ENCODE peak calls at places on chromosomes 6 and 20, in eight cellular contexts. One of them, this sample, is unnamed.

GRCh38 chr20:23085415-23086055 is 589 bp downstream of the CD93 start:
- DNase-seq in EL: no peak
- DNase-seq in activated naive CD8-positive, alpha-beta T cell treated with anti-CD3 and anti-CD28 coated beads for 36 hours: no peak
- DNase-seq in cardiac muscle cell: no peak
- DNase-seq in psoas muscle: no peak
- DNase-seq in NAMALWA: no peak
- DNase-seq in HuH-7: no peak
- DNase-seq in GM23248: no peak
- DNase-seq in this sample: no peak

GRCh38 chr20:36951977-36952738 is 650 bp upstream of the SAMHD1 start:
- DNase-seq in EL: no peak
- DNase-seq in activated naive CD8-positive, alpha-beta T cell treated with anti-CD3 and anti-CD28 coated beads for 36 hours: no peak
- DNase-seq in cardiac muscle cell: no peak
- DNase-seq in psoas muscle: no peak
- DNase-seq in NAMALWA: no peak
- DNase-seq in HuH-7: no peak
- DNase-seq in GM23248: no peak
- DNase-seq in this sample: peak

GRCh38 chr20:51763965-51764602 is 4.1 kb downstream of the ATP9A start:
- DNase-seq in EL: no peak
- DNase-seq in activated naive CD8-positive, alpha-beta T cell treated with anti-CD3 and anti-CD28 coated beads for 36 hours: no peak
- DNase-seq in cardiac muscle cell: peak
- DNase-seq in psoas muscle: no peak
- DNase-seq in NAMALWA: no peak
- DNase-seq in HuH-7: no peak
- DNase-seq in GM23248: peak
- DNase-seq in this sample: no peak

GRCh38 chr6:43627008-43627825 is 1.8 kb downstream of the GTPBP2 start:
- DNase-seq in EL: peak
- DNase-seq in activated naive CD8-positive, alpha-beta T cell treated with anti-CD3 and anti-CD28 coated beads for 36 hours: no peak
- DNase-seq in cardiac muscle cell: peak
- DNase-seq in psoas muscle: peak
- DNase-seq in NAMALWA: peak
- DNase-seq in HuH-7: peak
- DNase-seq in GM23248: peak
- DNase-seq in this sample: peak

GRCh38 chr6:110529907-110530306 is 53.5 kb upstream of the SLC22A16 start:
- DNase-seq in EL: peak
- DNase-seq in activated naive CD8-positive, alpha-beta T cell treated with anti-CD3 and anti-CD28 coated beads for 36 hours: no peak
- DNase-seq in cardiac muscle cell: no peak
- DNase-seq in psoas muscle: no peak
- DNase-seq in NAMALWA: no peak
- DNase-seq in HuH-7: no peak
- DNase-seq in GM23248: peak
- DNase-seq in this sample: no peak

GRCh38 chr6:11094411-11094851 is 797 bp downstream of the SMIM13 start:
- DNase-seq in EL: peak
- DNase-seq in activated naive CD8-positive, alpha-beta T cell treated with anti-CD3 and anti-CD28 coated beads for 36 hours: peak
- DNase-seq in cardiac muscle cell: peak
- DNase-seq in psoas muscle: peak
- DNase-seq in NAMALWA: peak
- DNase-seq in HuH-7: peak
- DNase-seq in GM23248: peak
- DNase-seq in this sample: peak

GRCh38 chr6:4155848-4156466 is 20.6 kb upstream of the ECI2 start:
- DNase-seq in EL: peak
- DNase-seq in activated naive CD8-positive, alpha-beta T cell treated with anti-CD3 and anti-CD28 coated beads for 36 hours: peak
- DNase-seq in cardiac muscle cell: peak
- DNase-seq in psoas muscle: peak
- DNase-seq in NAMALWA: peak
- DNase-seq in HuH-7: peak
- DNase-seq in GM23248: peak
- DNase-seq in this sample: peak

GRCh38 chr6:7137335-7138106 is 29.8 kb downstream of the RREB1 start:
- DNase-seq in EL: peak
- DNase-seq in activated naive CD8-positive, alpha-beta T cell treated with anti-CD3 and anti-CD28 coated beads for 36 hours: peak
- DNase-seq in cardiac muscle cell: peak
- DNase-seq in psoas muscle: peak
- DNase-seq in NAMALWA: peak
- DNase-seq in HuH-7: no peak
- DNase-seq in GM23248: peak
- DNase-seq in this sample: peak

GRCh38 chr20:48215536-48215935 is 430.3 kb upstream of the SULF2 start:
- DNase-seq in EL: no peak
- DNase-seq in activated naive CD8-positive, alpha-beta T cell treated with anti-CD3 and anti-CD28 coated beads for 36 hours: no peak
- DNase-seq in cardiac muscle cell: peak
- DNase-seq in psoas muscle: no peak
- DNase-seq in NAMALWA: no peak
- DNase-seq in HuH-7: no peak
- DNase-seq in GM23248: no peak
- DNase-seq in this sample: no peak

GRCh38 chr6:158131926-158132325 is 36.1 kb downstream of the SERAC1 start:
- DNase-seq in EL: peak
- DNase-seq in activated naive CD8-positive, alpha-beta T cell treated with anti-CD3 and anti-CD28 coated beads for 36 hours: peak
- DNase-seq in cardiac muscle cell: peak
- DNase-seq in psoas muscle: no peak
- DNase-seq in NAMALWA: peak
- DNase-seq in HuH-7: peak
- DNase-seq in GM23248: peak
- DNase-seq in this sample: peak

GRCh38 chr6:155085582-155086253 is 90.6 kb downstream of the TIAM2 start:
- DNase-seq in EL: no peak
- DNase-seq in activated naive CD8-positive, alpha-beta T cell treated with anti-CD3 and anti-CD28 coated beads for 36 hours: no peak
- DNase-seq in cardiac muscle cell: no peak
- DNase-seq in psoas muscle: no peak
- DNase-seq in NAMALWA: no peak
- DNase-seq in HuH-7: peak
- DNase-seq in GM23248: peak
- DNase-seq in this sample: no peak

GRCh38 chr20:56249244-56249955 is 868 bp downstream of the MC3R start:
- DNase-seq in EL: peak
- DNase-seq in activated naive CD8-positive, alpha-beta T cell treated with anti-CD3 and anti-CD28 coated beads for 36 hours: peak
- DNase-seq in cardiac muscle cell: peak
- DNase-seq in psoas muscle: peak
- DNase-seq in NAMALWA: no peak
- DNase-seq in HuH-7: peak
- DNase-seq in GM23248: peak
- DNase-seq in this sample: peak

GRCh38 chr6:40436685-40437604 is 150.2 kb downstream of the LRFN2 start:
- DNase-seq in EL: peak
- DNase-seq in activated naive CD8-positive, alpha-beta T cell treated with anti-CD3 and anti-CD28 coated beads for 36 hours: no peak
- DNase-seq in cardiac muscle cell: peak
- DNase-seq in psoas muscle: no peak
- DNase-seq in NAMALWA: no peak
- DNase-seq in HuH-7: no peak
- DNase-seq in GM23248: peak
- DNase-seq in this sample: no peak

GRCh38 chr6:137654365-137654981 is 160.3 kb upstream of the OLIG3 start:
- DNase-seq in EL: no peak
- DNase-seq in activated naive CD8-positive, alpha-beta T cell treated with anti-CD3 and anti-CD28 coated beads for 36 hours: no peak
- DNase-seq in cardiac muscle cell: no peak
- DNase-seq in psoas muscle: no peak
- DNase-seq in NAMALWA: no peak
- DNase-seq in HuH-7: no peak
- DNase-seq in GM23248: no peak
- DNase-seq in this sample: no peak

GRCh38 chr6:105043979-105044378 is 87.1 kb downstream of the LIN28B start:
- DNase-seq in EL: no peak
- DNase-seq in activated naive CD8-positive, alpha-beta T cell treated with anti-CD3 and anti-CD28 coated beads for 36 hours: no peak
- DNase-seq in cardiac muscle cell: no peak
- DNase-seq in psoas muscle: no peak
- DNase-seq in NAMALWA: no peak
- DNase-seq in HuH-7: no peak
- DNase-seq in GM23248: no peak
- DNase-seq in this sample: no peak

GRCh38 chr20:62368629-62369507 is 1.8 kb upstream of the LAMA5 start:
- DNase-seq in EL: peak
- DNase-seq in activated naive CD8-positive, alpha-beta T cell treated with anti-CD3 and anti-CD28 coated beads for 36 hours: no peak
- DNase-seq in cardiac muscle cell: peak
- DNase-seq in psoas muscle: peak
- DNase-seq in NAMALWA: no peak
- DNase-seq in HuH-7: peak
- DNase-seq in GM23248: peak
- DNase-seq in this sample: peak

GRCh38 chr6:33716379-33716778 is 4.9 kb upstream of the UQCC2 start:
- DNase-seq in EL: no peak
- DNase-seq in activated naive CD8-positive, alpha-beta T cell treated with anti-CD3 and anti-CD28 coated beads for 36 hours: no peak
- DNase-seq in cardiac muscle cell: no peak
- DNase-seq in psoas muscle: no peak
- DNase-seq in NAMALWA: no peak
- DNase-seq in HuH-7: no peak
- DNase-seq in GM23248: no peak
- DNase-seq in this sample: no peak

GRCh38 chr6:138509371-138509770 is 10.1 kb upstream of the NHSL1 start:
- DNase-seq in EL: peak
- DNase-seq in activated naive CD8-positive, alpha-beta T cell treated with anti-CD3 and anti-CD28 coated beads for 36 hours: peak
- DNase-seq in cardiac muscle cell: peak
- DNase-seq in psoas muscle: no peak
- DNase-seq in NAMALWA: peak
- DNase-seq in HuH-7: no peak
- DNase-seq in GM23248: peak
- DNase-seq in this sample: peak

GRCh38 chr6:112086744-112087135 is 542 bp downstream of the TUBE1 start:
- DNase-seq in EL: peak
- DNase-seq in activated naive CD8-positive, alpha-beta T cell treated with anti-CD3 and anti-CD28 coated beads for 36 hours: no peak
- DNase-seq in cardiac muscle cell: peak
- DNase-seq in psoas muscle: no peak
- DNase-seq in NAMALWA: peak
- DNase-seq in HuH-7: peak
- DNase-seq in GM23248: peak
- DNase-seq in this sample: peak